ENCODE peak calls at places on chromosomes 2 and 18, in six cellular contexts. D, J, M, B, Q and Z are unnamed samples.

GRCh38 chr2:60028819-60029218 is 524.6 kb downstream of the BCL11A start:
- DNase-seq in Q (no peak), B (no peak), D (no peak), M (no peak), J (no peak), Z (no peak)

GRCh38 chr18:59275406-59275949 is 2.2 kb upstream of the RAX start:
- DNase-seq in M (peak), D (no peak), B (no peak), Q (no peak), J (no peak), Z (no peak)

GRCh38 chr2:63435080-63435479 is 153.2 kb downstream of the WDPCP start:
- DNase-seq in D (no peak), Q (no peak), J (no peak), M (no peak), B (no peak), Z (no peak)

GRCh38 chr2:30653847-30654246 is 153.4 kb downstream of the CAPN13 start:
- DNase-seq in M (no peak), D (peak), Q (no peak), B (no peak), J (no peak), Z (no peak)

GRCh38 chr18:57727952-57728807 is 74.9 kb downstream of the ATP8B1 start:
- DNase-seq in Q (no peak), B (no peak), J (no peak), M (peak), D (no peak), Z (no peak)

GRCh38 chr2:144670080-144670479 is 150.2 kb upstream of the ZEB2 start:
- DNase-seq in J (no peak), M (no peak), D (no peak), Q (no peak), B (no peak), Z (no peak)

GRCh38 chr18:54717673-54718435 is 110.4 kb upstream of the RAB27B start:
- DNase-seq in M (peak), B (peak), Q (no peak), D (peak), J (peak), Z (peak)

GRCh38 chr18:59239627-59240026 is 19.7 kb downstream of the GRP start:
- DNase-seq in B (no peak), M (no peak), D (no peak), J (no peak), Q (no peak), Z (no peak)

GRCh38 chr18:61949946-61950345 is 57.1 kb upstream of the RNF152 start:
- DNase-seq in M (no peak), Q (no peak), D (no peak), B (no peak), J (no peak), Z (no peak)

GRCh38 chr2:72149556-72150156 is 2.0 kb upstream of the CYP26B1 start:
- DNase-seq in B (peak), M (no peak), Q (no peak), J (peak), D (no peak), Z (no peak)

GRCh38 chr2:176385219-176385618 is 116.0 kb downstream of the MTX2 start:
- DNase-seq in Q (no peak), M (no peak), J (no peak), D (no peak), B (no peak), Z (no peak)

GRCh38 chr2:148721991-148722777 is 77.6 kb downstream of the EPC2 start:
- DNase-seq in M (peak), J (no peak), Q (no peak), B (no peak), D (no peak), Z (no peak)

GRCh38 chr2:172930871-172931255 is 144.8 kb upstream of the MAP3K20 start:
- DNase-seq in D (no peak), J (no peak), Q (no peak), B (no peak), M (peak), Z (no peak)

GRCh38 chr2:49973917-49974368 is 819.6 kb upstream of the FSHR start:
- DNase-seq in Q (peak), B (peak), J (no peak), D (peak), M (peak), Z (no peak)

GRCh38 chr2:104861295-104862060 is 7.6 kb downstream of the POU3F3 start:
- DNase-seq in J (no peak), Q (peak), D (no peak), M (peak), B (no peak), Z (no peak)

GRCh38 chr2:195202163-195202845 is 454.7 kb upstream of the SLC39A10 start:
- DNase-seq in B (no peak), J (no peak), D (peak), Q (peak), M (no peak), Z (no peak)

GRCh38 chr2:229669841-229670240 is 44.5 kb downstream of the DNER start:
- DNase-seq in J (no peak), B (no peak), Q (no peak), M (no peak), D (no peak), Z (no peak)